ENCODE peak calls at places on chromosomes 1 and 21, in eight cellular contexts. L is GM03348; B is hepatic stellate cell; F is CD4-positive, alpha-beta T cell; Z is SW480; U is ovary; K is H9; X is NCI-H1436 treated with DMSO at 0.1 percent for 48 hours. T is an unnamed sample.
A peak's percentile ranks its signal among the peaks of the same experiment; 100 is the strongest.

GRCh38 chr1:4006676-4007374 is 106.8 kb upstream of the C1orf174 start:
- DNase-seq in L (no peak), B (no peak), F (no peak), Z (no peak), U (no peak), K (no peak), X (no peak), T (no peak)

GRCh38 chr1:232532901-232533300 is 97.0 kb downstream of the SIPA1L2 start:
- DNase-seq in L (no peak), B (no peak), F (no peak), Z (no peak), U (no peak), K (no peak), X (no peak), T (no peak)

GRCh38 chr1:65372557-65372956 is 47.9 kb upstream of the LEPR start:
- DNase-seq in L (peak; percentile 22), B (peak; percentile 4), F (no peak), Z (no peak), U (no peak), K (no peak), X (no peak), T (no peak)

GRCh38 chr1:4048921-4049320 is 148.8 kb upstream of the C1orf174 start:
- DNase-seq in L (no peak), B (no peak), F (no peak), Z (no peak), U (no peak), K (no peak), X (no peak), T (no peak)

GRCh38 chr1:19169642-19170041 is 40.4 kb downstream of the UBR4 start:
- DNase-seq in L (peak; percentile 48), B (no peak), F (no peak), Z (no peak), U (no peak), K (no peak), X (no peak), T (no peak)

GRCh38 chr1:153583976-153584375 is 18.3 kb upstream of the S100A2 start:
- DNase-seq in L (no peak), B (no peak), F (no peak), Z (no peak), U (no peak), K (no peak), X (no peak), T (no peak)

GRCh38 chr1:244237445-244237844 is 186.4 kb downstream of the ZBTB18 start:
- DNase-seq in L (no peak), B (no peak), F (no peak), Z (no peak), U (no peak), K (no peak), X (no peak), T (peak; percentile 13)

GRCh38 chr21:32698971-32699693 is 28.7 kb downstream of the SYNJ1 start:
- DNase-seq in L (no peak), B (no peak), F (no peak), Z (no peak), U (no peak), K (no peak), X (no peak), T (no peak)

GRCh38 chr1:116446686-116447085 is 73.6 kb downstream of the ATP1A1 start:
- DNase-seq in L (no peak), B (no peak), F (no peak), Z (no peak), U (no peak), K (no peak), X (no peak), T (no peak)

GRCh38 chr1:39331647-39332046 is 127.2 kb downstream of the MACF1 start:
- DNase-seq in L (no peak), B (no peak), F (no peak), Z (no peak), U (no peak), K (no peak), X (no peak), T (no peak)

GRCh38 chr1:6342031-6342430 is 51.5 kb downstream of the ACOT7 start:
- DNase-seq in L (peak; percentile 36), B (no peak), F (no peak), Z (no peak), U (no peak), K (no peak), X (no peak), T (no peak)

GRCh38 chr1:223731076-223731770 is 18.9 kb downstream of the CAPN2 start:
- DNase-seq in L (peak; percentile 72), B (peak; percentile 65), F (no peak), Z (no peak), U (peak; percentile 75), K (no peak), X (no peak), T (no peak)

GRCh38 chr1:16162163-16162822 is 6.4 kb upstream of the EPHA2 start:
- DNase-seq in L (no peak), B (no peak), F (peak; percentile 48), Z (peak; percentile 92), U (no peak), K (peak; percentile 89), X (no peak), T (peak; percentile 92)

GRCh38 chr1:114339379-114339778 is 171.6 kb downstream of the TRIM33 start:
- DNase-seq in L (no peak), B (no peak), F (no peak), Z (no peak), U (no peak), K (no peak), X (no peak), T (no peak)

GRCh38 chr1:101238041-101238515 is 1.3 kb downstream of the S1PR1 start:
- DNase-seq in L (peak; percentile 23), B (no peak), F (peak; percentile 52), Z (no peak), U (no peak), K (no peak), X (no peak), T (peak; percentile 66)

GRCh38 chr1:64497484-64497883 is 27.6 kb downstream of the CACHD1 start:
- DNase-seq in L (peak; percentile 21), B (no peak), F (no peak), Z (no peak), U (no peak), K (peak; percentile 74), X (no peak), T (peak; percentile 74)

GRCh38 chr1:221440658-221441057 is 301.2 kb downstream of the DUSP10 start:
- DNase-seq in L (peak; percentile 12), B (no peak), F (no peak), Z (no peak), U (no peak), K (no peak), X (no peak), T (no peak)

GRCh38 chr1:202590119-202590518 is 120.1 kb downstream of the SYT2 start:
- DNase-seq in L (no peak), B (no peak), F (no peak), Z (no peak), U (no peak), K (no peak), X (no peak), T (no peak)

GRCh38 chr1:115557715-115558114 is 84.1 kb upstream of the VANGL1 start:
- DNase-seq in L (no peak), B (no peak), F (no peak), Z (peak; percentile 1), U (no peak), K (no peak), X (no peak), T (no peak)

GRCh38 chr1:230332429-230333088 is 93.6 kb downstream of the PGBD5 start:
- DNase-seq in L (no peak), B (no peak), F (no peak), Z (no peak), U (no peak), K (peak; percentile 77), X (no peak), T (peak; percentile 74)

GRCh38 chr1:161531986-161532875 is 7.9 kb downstream of the HSPA6 start:
- DNase-seq in L (peak; percentile 22), B (peak; percentile 11), F (no peak), Z (no peak), U (no peak), K (peak; percentile 48), X (no peak), T (peak; percentile 68)